ENCODE peak calls at places on chromosomes 5 and 9, in six cellular contexts. Z is ovary; G is ascending aorta; V is left ventricle myocardium superior; S is stimulated activated CD4-positive, alpha-beta T cell treated with anti-CD3 and anti-CD28 coated beads, Interleukin-4, amount 100 ng/mL, for 24 hours; U is globus pallidus. L is an unnamed sample.

GRCh38 chr5:62373382-62373781 is 30.3 kb downstream of the DIMT1 start:
- DNase-seq in V (no peak), Z (no peak), S (no peak), U (no peak), G (no peak), L (no peak)

GRCh38 chr5:34905564-34905963 is 9.7 kb downstream of the RAD1 start:
- DNase-seq in V (no peak), G (no peak), Z (no peak), U (no peak), S (no peak), L (no peak)

GRCh38 chr5:179312557-179313235 is 32.6 kb downstream of the ADAMTS2 start:
- DNase-seq in V (no peak), S (no peak), U (no peak), G (no peak), Z (peak), L (peak)

GRCh38 chr9:75001719-75002421 is 26.2 kb downstream of the CARNMT1 start:
- DNase-seq in V (no peak), Z (no peak), S (peak), U (peak), G (no peak), L (no peak)

GRCh38 chr5:179309751-179310320 is 35.4 kb downstream of the ADAMTS2 start:
- DNase-seq in Z (peak), V (no peak), S (no peak), U (no peak), G (no peak), L (peak)

GRCh38 chr9:129333961-129334743 is 156.1 kb upstream of the IER5L start:
- DNase-seq in S (peak), U (peak), Z (peak), V (peak), G (peak), L (peak)

GRCh38 chr5:55657443-55657842 is 54.7 kb downstream of the SLC38A9 start:
- DNase-seq in S (no peak), G (no peak), Z (no peak), U (no peak), V (no peak), L (no peak)

GRCh38 chr9:92711844-92712243 is 41.9 kb upstream of the IPPK start:
- DNase-seq in U (no peak), S (peak), G (no peak), Z (no peak), V (no peak), L (no peak)

GRCh38 chr9:73037613-73038012 is 84.8 kb upstream of the ALDH1A1 start:
- DNase-seq in V (no peak), Z (no peak), G (no peak), S (no peak), U (no peak), L (no peak)

GRCh38 chr5:1093361-1093760 is 18.5 kb downstream of the SLC12A7 start:
- DNase-seq in V (peak), S (no peak), Z (no peak), U (no peak), G (no peak), L (peak)

GRCh38 chr9:38687389-38687842 is 32.5 kb downstream of the FAM240B start:
- DNase-seq in U (peak), Z (no peak), S (peak), G (no peak), V (peak), L (peak)

GRCh38 chr9:108811944-108812343 is 43.8 kb downstream of the ACTL7B start:
- DNase-seq in G (no peak), Z (no peak), S (no peak), U (no peak), V (no peak), L (no peak)

GRCh38 chr5:167642779-167643517 is 648.5 kb upstream of the WWC1 start:
- DNase-seq in V (no peak), Z (no peak), G (no peak), S (no peak), U (no peak), L (no peak)

GRCh38 chr5:135441256-135441915 is 5.8 kb downstream of the DCANP1 start:
- DNase-seq in S (peak), G (peak), U (no peak), Z (no peak), V (no peak), L (peak)